ENCODE peak calls at places on chromosomes 6 and 20, in four cellular contexts. H, W, A and X are unnamed samples.

GRCh38 chr6:74447013-74447412 is 751.0 kb downstream of the CD109 start:
- DNase-seq in H (no peak), W (peak; percentile 31), A (no peak), X (no peak)

GRCh38 chr6:44851176-44851575 is 463.7 kb downstream of the CDC5L start:
- DNase-seq in H (no peak), W (peak; percentile 65), A (no peak), X (no peak)

GRCh38 chr6:26312501-26313390 is 52.3 kb upstream of the BTN3A2 start:
- DNase-seq in H (peak; percentile 75), W (peak; percentile 84), A (peak; percentile 80), X (peak; percentile 53)

GRCh38 chr6:74277749-74278148 is 581.7 kb downstream of the CD109 start:
- DNase-seq in H (no peak), W (peak; percentile 51), A (no peak), X (no peak)

GRCh38 chr20:17381701-17382100 is 149.5 kb downstream of the BFSP1 start:
- DNase-seq in H (no peak), W (no peak), A (no peak), X (no peak)

GRCh38 chr6:90297866-90298381 is 1.3 kb upstream of the BACH2 start:
- DNase-seq in H (no peak), W (no peak), A (no peak), X (no peak)

GRCh38 chr6:31529329-31530150 is 778 bp downstream of the MCCD1 start:
- DNase-seq in H (no peak), W (no peak), A (no peak), X (no peak)

GRCh38 chr6:12716298-12716853 is at the start of gene PHACTR1:
- DNase-seq in H (no peak), W (no peak), A (no peak), X (no peak)

GRCh38 chr6:157725836-157726235 is 97.2 kb upstream of the SNX9 start:
- DNase-seq in H (no peak), W (no peak), A (no peak), X (no peak)

GRCh38 chr20:16104783-16105182 is 468.5 kb downstream of the KIF16B start:
- DNase-seq in H (no peak), W (no peak), A (no peak), X (no peak)

GRCh38 chr6:118724211-118724610 is 72.8 kb upstream of the CEP85L start:
- DNase-seq in H (no peak), W (peak; percentile 42), A (no peak), X (no peak)

GRCh38 chr20:46073443-46073842 is 16.3 kb downstream of the NCOA5 start:
- DNase-seq in H (no peak), W (no peak), A (no peak), X (no peak)

GRCh38 chr20:51359401-51359800 is 183.1 kb downstream of the NFATC2 start:
- DNase-seq in H (no peak), W (no peak), A (no peak), X (no peak)

GRCh38 chr6:43455034-43455747 is at the start of gene DLK2:
- DNase-seq in H (peak; percentile 39), W (no peak), A (no peak), X (no peak)

GRCh38 chr6:139473239-139473701 is 98.8 kb upstream of the CITED2 start:
- DNase-seq in H (no peak), W (no peak), A (peak; percentile 27), X (no peak)

GRCh38 chr6:42402184-42402583 is 49.5 kb downstream of the TRERF1 start:
- DNase-seq in H (no peak), W (peak; percentile 38), A (no peak), X (no peak)

GRCh38 chr20:19185083-19185482 is 27.4 kb upstream of the SLC24A3 start:
- DNase-seq in H (no peak), W (no peak), A (no peak), X (no peak)

GRCh38 chr6:158715330-158716311 is 65.8 kb downstream of the SYTL3 start:
- DNase-seq in H (no peak), W (no peak), A (no peak), X (no peak)

GRCh38 chr20:45873409-45874116 is 7.5 kb upstream of the ZSWIM1 start:
- DNase-seq in H (no peak), W (no peak), A (no peak), X (no peak)

GRCh38 chr6:127397729-127398609 is 54.6 kb upstream of the ECHDC1 start:
- DNase-seq in H (no peak), W (peak; percentile 49), A (no peak), X (no peak)

GRCh38 chr6:136607932-136608772 is 57.9 kb upstream of the MAP7 start:
- DNase-seq in H (peak; percentile 77), W (peak; percentile 71), A (peak; percentile 59), X (peak; percentile 36)

GRCh38 chr6:3579652-3580051 is 122.8 kb upstream of the SLC22A23 start:
- DNase-seq in H (no peak), W (no peak), A (no peak), X (no peak)

GRCh38 chr6:33367009-33367714 is 24.5 kb upstream of the KIFC1 start:
- DNase-seq in H (no peak), W (no peak), A (no peak), X (no peak)

GRCh38 chr6:161242779-161243693 is 30.8 kb downstream of the AGPAT4 start:
- DNase-seq in H (no peak), W (peak; percentile 26), A (no peak), X (peak; percentile 44)

GRCh38 chr6:133681880-133682279 is 207.0 kb upstream of the TCF21 start:
- DNase-seq in H (no peak), W (no peak), A (no peak), X (no peak)

GRCh38 chr20:14341782-14342181 is 4.4 kb upstream of the FLRT3 start:
- DNase-seq in H (no peak), W (peak; percentile 75), A (no peak), X (no peak)

GRCh38 chr6:72286911-72287311 is 335.0 kb upstream of the KCNQ5 start:
- DNase-seq in H (no peak), W (peak; percentile 72), A (no peak), X (no peak)